ENCODE peak calls at places on chromosomes 2 and 18, in seven cellular contexts. One of them, this sample, is unnamed. For H3K4me1, the result is how much of the 10 kb centered on the place peaks cover.

GRCh38 chr18:2963048-2963447 is 49.9 kb downstream of the LPIN2 start:
- DNase-seq in SK-N-SH: no peak
- DNase-seq in HepG2: no peak
- DNase-seq in endothelial cell of umbilical vein: no peak
- DNase-seq in H1: no peak
- DNase-seq in Karpas-422: peak
- DNase-seq in fibroblast of lung: no peak
- DNase-seq in this sample: no peak

GRCh38 chr2:168780671-168781071 is 21.8 kb upstream of the NOSTRIN start:
- DNase-seq in HepG2: peak
- DNase-seq in SK-N-SH: no peak
- DNase-seq in H1: no peak
- DNase-seq in fibroblast of lung: no peak
- DNase-seq in endothelial cell of umbilical vein: peak
- DNase-seq in Karpas-422: no peak
- DNase-seq in this sample: no peak

GRCh38 chr2:108869542-108869941 is 83.0 kb downstream of the CCDC138 start:
- DNase-seq in fibroblast of lung: no peak
- DNase-seq in SK-N-SH: no peak
- DNase-seq in H1: no peak
- DNase-seq in Karpas-422: no peak
- DNase-seq in HepG2: no peak
- DNase-seq in endothelial cell of umbilical vein: no peak
- DNase-seq in this sample: no peak

GRCh38 chr18:57970356-57971095 is 73.5 kb upstream of the NEDD4L start:
- DNase-seq in endothelial cell of umbilical vein: no peak
- DNase-seq in H1: peak
- DNase-seq in fibroblast of lung: no peak
- DNase-seq in SK-N-SH: no peak
- DNase-seq in Karpas-422: peak
- DNase-seq in HepG2: peak
- DNase-seq in this sample: peak

GRCh38 chr18:49565656-49566055 is 3.8 kb downstream of the LIPG start:
- DNase-seq in fibroblast of lung: peak
- DNase-seq in H1: no peak
- DNase-seq in HepG2: no peak
- DNase-seq in endothelial cell of umbilical vein: no peak
- DNase-seq in Karpas-422: no peak
- DNase-seq in SK-N-SH: peak
- DNase-seq in this sample: no peak

GRCh38 chr2:71831208-71831577 is 316.5 kb downstream of the CYP26B1 start:
- DNase-seq in SK-N-SH: no peak
- DNase-seq in endothelial cell of umbilical vein: peak
- DNase-seq in Karpas-422: no peak
- DNase-seq in fibroblast of lung: peak
- DNase-seq in H1: no peak
- DNase-seq in HepG2: no peak
- DNase-seq in this sample: no peak

GRCh38 chr2:183284606-183285005 is 160.4 kb downstream of the NUP35 start:
- DNase-seq in H1: no peak
- DNase-seq in Karpas-422: no peak
- DNase-seq in fibroblast of lung: no peak
- DNase-seq in SK-N-SH: no peak
- DNase-seq in HepG2: no peak
- DNase-seq in endothelial cell of umbilical vein: peak
- DNase-seq in this sample: no peak

GRCh38 chr18:27619259-27619772 is 434.2 kb upstream of the CHST9 start:
- DNase-seq in HepG2: no peak
- DNase-seq in endothelial cell of umbilical vein: no peak
- DNase-seq in fibroblast of lung: no peak
- DNase-seq in H1: no peak
- DNase-seq in Karpas-422: no peak
- DNase-seq in SK-N-SH: no peak
- DNase-seq in this sample: no peak

GRCh38 chr18:13175754-13176210 is 42.8 kb upstream of the LDLRAD4 start:
- DNase-seq in H1: no peak
- DNase-seq in SK-N-SH: no peak
- DNase-seq in HepG2: peak
- DNase-seq in Karpas-422: no peak
- DNase-seq in fibroblast of lung: no peak
- DNase-seq in endothelial cell of umbilical vein: peak
- DNase-seq in this sample: no peak

GRCh38 chr2:107337209-107337898 is 451.4 kb upstream of the ST6GAL2 start:
- DNase-seq in endothelial cell of umbilical vein: no peak
- DNase-seq in fibroblast of lung: peak
- DNase-seq in HepG2: no peak
- DNase-seq in Karpas-422: no peak
- DNase-seq in H1: no peak
- DNase-seq in SK-N-SH: no peak
- DNase-seq in this sample: no peak

GRCh38 chr2:182366625-182367024 is 60.2 kb downstream of the PDE1A start:
- DNase-seq in Karpas-422: no peak
- DNase-seq in endothelial cell of umbilical vein: no peak
- DNase-seq in SK-N-SH: no peak
- DNase-seq in H1: no peak
- DNase-seq in fibroblast of lung: peak
- DNase-seq in HepG2: no peak
- DNase-seq in this sample: no peak

GRCh38 chr2:146587291-146587713 is 1257.5 kb upstream of the ACVR2A start:
- DNase-seq in fibroblast of lung: no peak
- DNase-seq in H1: no peak
- DNase-seq in SK-N-SH: peak
- DNase-seq in endothelial cell of umbilical vein: no peak
- DNase-seq in HepG2: no peak
- DNase-seq in Karpas-422: no peak
- DNase-seq in this sample: no peak

GRCh38 chr18:45026162-45026561 is 345.5 kb downstream of the SETBP1 start:
- DNase-seq in HepG2: no peak
- DNase-seq in SK-N-SH: no peak
- DNase-seq in fibroblast of lung: no peak
- DNase-seq in H1: no peak
- DNase-seq in Karpas-422: no peak
- DNase-seq in endothelial cell of umbilical vein: no peak
- DNase-seq in this sample: no peak

GRCh38 chr18:13530215-13530878 is 196.0 kb downstream of the FAM210A start:
- DNase-seq in SK-N-SH: no peak
- DNase-seq in Karpas-422: no peak
- DNase-seq in fibroblast of lung: no peak
- DNase-seq in endothelial cell of umbilical vein: no peak
- DNase-seq in H1: no peak
- DNase-seq in HepG2: no peak
- DNase-seq in this sample: no peak

GRCh38 chr2:96548558-96549465 is 12.3 kb downstream of the ARID5A start:
- DNase-seq in fibroblast of lung: no peak
- DNase-seq in endothelial cell of umbilical vein: no peak
- DNase-seq in H1: no peak
- DNase-seq in HepG2: no peak
- DNase-seq in SK-N-SH: peak
- DNase-seq in Karpas-422: no peak
- DNase-seq in this sample: no peak

GRCh38 chr2:80068068-80068467 is 236.5 kb downstream of the LRRTM1 start:
- DNase-seq in endothelial cell of umbilical vein: no peak
- DNase-seq in H1: no peak
- DNase-seq in Karpas-422: no peak
- DNase-seq in fibroblast of lung: no peak
- DNase-seq in SK-N-SH: no peak
- DNase-seq in HepG2: no peak
- DNase-seq in this sample: no peak

GRCh38 chr2:24461685-24462084 is 29.4 kb upstream of the NCOA1 start:
- DNase-seq in SK-N-SH: no peak
- DNase-seq in fibroblast of lung: no peak
- DNase-seq in endothelial cell of umbilical vein: no peak
- DNase-seq in H1: no peak
- DNase-seq in Karpas-422: no peak
- DNase-seq in HepG2: no peak
- DNase-seq in this sample: no peak

GRCh38 chr18:45837283-45838070 is 12.0 kb downstream of the SIGLEC15 start:
- DNase-seq in SK-N-SH: peak
- DNase-seq in endothelial cell of umbilical vein: peak
- DNase-seq in fibroblast of lung: peak
- DNase-seq in H1: peak
- DNase-seq in HepG2: no peak
- DNase-seq in Karpas-422: no peak
- DNase-seq in this sample: peak

GRCh38 chr2:191347881-191348280 is 102.7 kb downstream of the MYO1B start:
- DNase-seq in Karpas-422: no peak
- DNase-seq in endothelial cell of umbilical vein: no peak
- DNase-seq in HepG2: no peak
- DNase-seq in H1: no peak
- DNase-seq in SK-N-SH: no peak
- DNase-seq in fibroblast of lung: no peak
- DNase-seq in this sample: no peak

GRCh38 chr18:8816805-8817204 is 111.4 kb downstream of the MTCL1 start:
- DNase-seq in HepG2: no peak
- DNase-seq in Karpas-422: no peak
- DNase-seq in H1: no peak
- DNase-seq in SK-N-SH: no peak
- DNase-seq in fibroblast of lung: peak
- DNase-seq in endothelial cell of umbilical vein: no peak
- DNase-seq in this sample: no peak

GRCh38 chr2:144860421-144860820 is 340.5 kb upstream of the ZEB2 start:
- DNase-seq in SK-N-SH: no peak
- DNase-seq in endothelial cell of umbilical vein: no peak
- DNase-seq in HepG2: no peak
- DNase-seq in H1: no peak
- DNase-seq in fibroblast of lung: no peak
- DNase-seq in Karpas-422: no peak
- DNase-seq in this sample: no peak

GRCh38 chr2:232367016-232367415 is 11.5 kb upstream of the ALPP start:
- DNase-seq in fibroblast of lung: no peak
- DNase-seq in endothelial cell of umbilical vein: no peak
- DNase-seq in SK-N-SH: no peak
- DNase-seq in Karpas-422: no peak
- DNase-seq in HepG2: no peak
- DNase-seq in H1: no peak
- DNase-seq in this sample: no peak

GRCh38 chr18:60975419-60975818 is 357.8 kb upstream of the CDH20 start:
- DNase-seq in Karpas-422: no peak
- DNase-seq in HepG2: no peak
- DNase-seq in endothelial cell of umbilical vein: no peak
- DNase-seq in H1: no peak
- DNase-seq in SK-N-SH: no peak
- DNase-seq in fibroblast of lung: no peak
- DNase-seq in this sample: no peak

DNA sequence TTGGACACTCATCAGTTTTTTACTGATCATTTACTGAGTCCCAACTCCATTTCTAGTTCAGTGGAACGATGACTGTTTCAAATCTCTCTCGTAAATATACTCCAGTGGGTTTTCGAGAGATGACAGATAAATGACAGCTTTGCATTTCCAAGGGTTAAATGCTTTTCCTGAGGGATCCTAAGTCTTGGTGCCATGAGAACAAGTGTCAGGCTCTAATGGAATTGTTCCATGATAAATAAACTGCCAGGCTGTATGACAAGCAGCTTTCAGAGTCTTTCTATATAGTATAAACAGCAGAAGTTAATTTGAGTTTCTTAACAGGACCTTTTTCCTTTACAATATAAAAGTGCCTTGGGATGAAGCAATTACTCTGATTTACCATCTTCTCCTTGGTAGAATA is 124.1 kb downstream of the AFF3 start:
- DNase-seq in HepG2: no peak
- DNase-seq in Karpas-422: no peak
- DNase-seq in H1: no peak
- DNase-seq in fibroblast of lung: no peak
- DNase-seq in SK-N-SH: no peak
- DNase-seq in endothelial cell of umbilical vein: no peak
- DNase-seq in this sample: no peak
- H3K27ac ChIP-seq in HepG2: no peak
- H3K27ac ChIP-seq in Karpas-422: no peak
- H3K27ac ChIP-seq in H1: no peak
- H3K27ac ChIP-seq in fibroblast of lung: no peak
- H3K27ac ChIP-seq in SK-N-SH: no peak
- H3K27ac ChIP-seq in endothelial cell of umbilical vein: no peak
- H3K27ac ChIP-seq in this sample: no peak

GRCh38 chr18:63159590-63159989 is 160.0 kb downstream of the BCL2 start:
- DNase-seq in endothelial cell of umbilical vein: no peak
- DNase-seq in Karpas-422: no peak
- DNase-seq in H1: no peak
- DNase-seq in fibroblast of lung: no peak
- DNase-seq in SK-N-SH: no peak
- DNase-seq in HepG2: no peak
- DNase-seq in this sample: no peak
- H3K9ac ChIP-seq in endothelial cell of umbilical vein: no peak
- H3K9ac ChIP-seq in Karpas-422: peak
- H3K9ac ChIP-seq in H1: no peak
- H3K9ac ChIP-seq in fibroblast of lung: no peak
- H3K9ac ChIP-seq in SK-N-SH: no peak
- H3K9ac ChIP-seq in HepG2: no peak
- H3K9ac ChIP-seq in this sample: no peak

GRCh38 chr2:241359481-241360045 is 3.5 kb downstream of the FARP2 start:
- DNase-seq in endothelial cell of umbilical vein: no peak
- DNase-seq in Karpas-422: peak
- DNase-seq in HepG2: peak
- DNase-seq in SK-N-SH: no peak
- DNase-seq in H1: no peak
- DNase-seq in fibroblast of lung: no peak
- DNase-seq in this sample: peak
- H3K4me1 ChIP-seq in endothelial cell of umbilical vein: under half
- H3K4me1 ChIP-seq in Karpas-422: under half
- H3K4me1 ChIP-seq in HepG2: half or more
- H3K4me1 ChIP-seq in SK-N-SH: under half
- H3K4me1 ChIP-seq in H1: under half
- H3K4me1 ChIP-seq in fibroblast of lung: under half
- H3K4me1 ChIP-seq in this sample: under half

GRCh38 chr18:33440011-33440383 is 524 bp downstream of the CCDC178 start:
- DNase-seq in SK-N-SH: peak
- DNase-seq in H1: peak
- DNase-seq in endothelial cell of umbilical vein: peak
- DNase-seq in Karpas-422: no peak
- DNase-seq in HepG2: no peak
- DNase-seq in fibroblast of lung: peak
- DNase-seq in this sample: peak

GRCh38 chr18:33444699-33445098 is 4.2 kb upstream of the CCDC178 start:
- DNase-seq in H1: no peak
- DNase-seq in fibroblast of lung: no peak
- DNase-seq in HepG2: no peak
- DNase-seq in Karpas-422: no peak
- DNase-seq in SK-N-SH: peak
- DNase-seq in endothelial cell of umbilical vein: no peak
- DNase-seq in this sample: no peak

GRCh38 chr18:33440384-33441043 is at the start of gene CCDC178:
- DNase-seq in HepG2: no peak
- DNase-seq in SK-N-SH: peak
- DNase-seq in endothelial cell of umbilical vein: peak
- DNase-seq in fibroblast of lung: peak
- DNase-seq in Karpas-422: no peak
- DNase-seq in H1: peak
- DNase-seq in this sample: no peak
- H3K27ac ChIP-seq in HepG2: no peak
- H3K27ac ChIP-seq in SK-N-SH: no peak
- H3K27ac ChIP-seq in endothelial cell of umbilical vein: no peak
- H3K27ac ChIP-seq in fibroblast of lung: no peak
- H3K27ac ChIP-seq in Karpas-422: no peak
- H3K27ac ChIP-seq in H1: no peak
- H3K27ac ChIP-seq in this sample: no peak

GRCh38 chr2:55113976-55114564 is 63.8 kb upstream of the RTN4 start:
- DNase-seq in HepG2: peak
- DNase-seq in SK-N-SH: no peak
- DNase-seq in Karpas-422: no peak
- DNase-seq in fibroblast of lung: no peak
- DNase-seq in endothelial cell of umbilical vein: no peak
- DNase-seq in H1: no peak
- DNase-seq in this sample: no peak
- H3K9ac ChIP-seq in HepG2: no peak
- H3K9ac ChIP-seq in SK-N-SH: no peak
- H3K9ac ChIP-seq in Karpas-422: no peak
- H3K9ac ChIP-seq in fibroblast of lung: no peak
- H3K9ac ChIP-seq in endothelial cell of umbilical vein: no peak
- H3K9ac ChIP-seq in H1: no peak
- H3K9ac ChIP-seq in this sample: no peak